ENCODE peak calls at places on chromosomes 4 and X, in ten cellular contexts. L is lower lobe of right lung; B is fibroblast of mammary gland; V is HL-60; D is HepG2; H is Peyer's patch; T is psoas muscle; S is kidney; Z is CD4-positive, CD25-positive, alpha-beta regulatory T cell; P is adipocyte. F is an unnamed sample.
A peak's percentile ranks its signal among the peaks of the same experiment; 100 is the strongest.

GRCh38 chr4:56995525-56995924 is 16.8 kb downstream of the POLR2B start:
- DNase-seq in L (no peak), B (peak; percentile 97), V (no peak), D (no peak), H (no peak), T (peak; percentile 66), S (no peak), Z (no peak), P (peak; percentile 74), F (peak; percentile 73)

GRCh38 chr4:138310991-138311390 is 68.8 kb upstream of the SLC7A11 start:
- DNase-seq in L (no peak), B (peak; percentile 36), V (no peak), D (no peak), H (no peak), T (no peak), S (no peak), Z (no peak), P (peak; percentile 73), F (no peak)

GRCh38 chrX:50723006-50723405 is 91.0 kb downstream of the SHROOM4 start:
- DNase-seq in L (no peak), B (no peak), V (no peak), D (no peak), H (no peak), T (no peak), S (no peak), Z (no peak), P (no peak), F (no peak)

GRCh38 chr4:75643651-75644050 is 13.3 kb upstream of the CDKL2 start:
- DNase-seq in L (no peak), B (no peak), V (no peak), D (no peak), H (no peak), T (no peak), S (no peak), Z (no peak), P (peak; percentile 62), F (no peak)

GRCh38 chrX:136767104-136767941 is 13.4 kb downstream of the ARHGEF6 start:
- DNase-seq in L (peak; percentile 79), B (peak; percentile 49), V (peak; percentile 71), D (peak; percentile 1), H (peak; percentile 56), T (peak; percentile 89), S (peak; percentile 83), Z (peak; percentile 70), P (peak; percentile 65), F (peak; percentile 81)

GRCh38 chr4:188329526-188329925 is 190.3 kb downstream of the TRIML1 start:
- DNase-seq in L (no peak), B (no peak), V (no peak), D (peak; percentile 3), H (no peak), T (no peak), S (no peak), Z (no peak), P (no peak), F (no peak)

GRCh38 chrX:10101269-10101668 is 55.5 kb upstream of the CLCN4 start:
- DNase-seq in L (no peak), B (no peak), V (no peak), D (peak; percentile 92), H (no peak), T (no peak), S (no peak), Z (no peak), P (no peak), F (no peak)

GRCh38 chr4:38178666-38178995 is 218.4 kb downstream of the PTTG2 start:
- DNase-seq in L (no peak), B (no peak), V (no peak), D (no peak), H (no peak), T (no peak), S (no peak), Z (no peak), P (no peak), F (no peak)

GRCh38 chrX:107526141-107526540 is 76.7 kb downstream of the FRMPD3 start:
- DNase-seq in L (no peak), B (no peak), V (no peak), D (no peak), H (no peak), T (no peak), S (no peak), Z (no peak), P (no peak), F (no peak)

GRCh38 chrX:370244-370962 is 16.3 kb downstream of the PPP2R3B start:
- DNase-seq in L (no peak), B (no peak), V (no peak), D (no peak), H (no peak), T (peak; percentile 91), S (peak; percentile 58), Z (no peak), P (no peak), F (no peak)

GRCh38 chr4:68451246-68452211 is 4.3 kb downstream of the TMPRSS11E start:
- DNase-seq in L (no peak), B (no peak), V (no peak), D (no peak), H (no peak), T (no peak), S (no peak), Z (peak; percentile 12), P (no peak), F (no peak)

GRCh38 chrX:9197231-9197630 is 163.3 kb upstream of the FAM9B start:
- DNase-seq in L (no peak), B (peak; percentile 71), V (no peak), D (no peak), H (no peak), T (no peak), S (no peak), Z (no peak), P (peak; percentile 28), F (no peak)

DNA sequence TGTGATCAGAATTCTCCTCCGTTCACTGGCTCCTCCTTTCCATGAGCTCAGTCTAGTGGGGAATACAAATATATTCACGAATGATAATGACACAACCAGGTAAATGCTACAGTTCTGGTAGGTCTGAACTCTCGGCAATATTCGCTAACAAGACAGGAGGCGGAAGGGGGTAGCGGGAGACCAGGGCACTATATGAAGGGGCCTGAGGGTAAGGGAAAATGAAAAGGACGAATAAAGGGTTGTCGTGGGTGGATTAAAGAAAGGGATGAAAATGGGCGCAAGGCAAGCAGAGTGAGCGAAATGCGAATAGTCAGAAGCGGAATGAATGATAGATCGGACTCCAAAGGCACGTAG is 743 bp downstream of the NKAP start:
- DNase-seq in L (no peak), B (no peak), V (no peak), D (peak; percentile 9), H (no peak), T (no peak), S (no peak), Z (no peak), P (peak; percentile 42), F (no peak)
- H3K4me3 ChIP-seq in L (peak overlapping the region; percentile 76), B (peak overlapping the region; percentile 62), V (peak overlapping the region; percentile 77), D (peak overlapping the region; percentile 76), H (peak overlapping the region; percentile 87), T (peak overlapping the region; percentile 71), S (peak overlapping the region; percentile 80), Z (peak overlapping the region; percentile 90), P (peak overlapping the region; percentile 90), F (peak overlapping the region; percentile 74)

GRCh38 chr4:7753931-7754465 is 185.7 kb downstream of the AFAP1 start:
- DNase-seq in L (no peak), B (no peak), V (no peak), D (no peak), H (no peak), T (no peak), S (no peak), Z (no peak), P (no peak), F (no peak)
- H3K4me3 ChIP-seq in L (no peak overlapping the region), B (no peak overlapping the region), V (no peak overlapping the region), D (no peak overlapping the region), H (no peak overlapping the region), T (no peak overlapping the region), S (no peak overlapping the region), Z (no peak overlapping the region), P (no peak overlapping the region), F (no peak overlapping the region)

GRCh38 chr4:40199999-40200880 is 3.4 kb downstream of the RHOH start:
- DNase-seq in L (no peak), B (peak; percentile 54), V (peak; percentile 89), D (no peak), H (no peak), T (no peak), S (peak; percentile 77), Z (peak; percentile 92), P (no peak), F (no peak)

GRCh38 chr4:40199179-40199670 is 2.4 kb downstream of the RHOH start:
- DNase-seq in L (no peak), B (no peak), V (no peak), D (no peak), H (no peak), T (no peak), S (no peak), Z (peak; percentile 69), P (no peak), F (no peak)

GRCh38 chr4:40196260-40196659 is 571 bp upstream of the RHOH start:
- DNase-seq in L (no peak), B (no peak), V (no peak), D (no peak), H (no peak), T (no peak), S (no peak), Z (no peak), P (no peak), F (no peak)

GRCh38 chr4:40196724-40197281 is at the start of gene RHOH:
- DNase-seq in L (no peak), B (no peak), V (peak; percentile 18), D (no peak), H (no peak), T (no peak), S (no peak), Z (peak; percentile 93), P (no peak), F (no peak)

DNA sequence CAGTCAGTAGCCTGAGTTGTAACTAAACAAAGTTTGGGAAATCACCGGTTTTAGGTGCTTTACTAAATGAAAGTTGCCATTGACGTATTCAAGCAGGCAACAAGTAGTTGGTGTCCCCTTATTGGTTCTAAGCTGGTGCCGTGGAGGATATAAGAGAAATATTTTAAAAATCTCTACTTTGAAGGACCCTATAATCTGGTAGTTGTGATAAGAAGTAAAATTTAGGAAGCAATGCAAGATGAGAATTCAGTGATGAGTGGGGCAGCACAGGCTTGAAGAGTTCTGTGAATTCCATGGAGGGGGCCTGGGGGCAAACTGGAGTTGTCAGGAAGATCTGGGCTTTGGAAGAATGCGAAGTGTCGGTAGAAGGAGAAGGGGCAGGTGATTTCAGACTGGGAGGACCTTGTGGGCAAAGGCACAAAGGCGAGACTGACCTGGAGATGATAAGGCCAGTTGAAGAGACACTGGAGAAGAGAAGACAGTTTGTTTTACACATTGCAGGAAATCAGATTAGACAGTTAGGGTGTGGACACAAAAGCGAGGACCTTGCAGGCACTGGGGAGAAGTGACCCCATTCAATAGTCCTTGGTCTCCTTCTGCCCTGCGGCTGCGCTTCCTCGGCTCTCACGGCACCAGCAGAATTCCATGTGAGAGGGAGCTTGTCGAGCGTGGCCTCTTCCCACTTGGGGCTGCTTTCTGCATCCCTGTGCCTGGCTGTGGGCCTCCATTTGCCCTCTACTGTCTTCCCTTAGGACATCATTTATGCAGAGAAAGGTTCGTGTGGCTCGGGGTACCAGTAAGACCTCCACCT is 1.3 kb downstream of the RHOH start:
- DNase-seq in L (no peak), B (no peak), V (no peak), D (no peak), H (no peak), T (no peak), S (no peak), Z (peak; percentile 74), P (no peak), F (no peak)
- H3K4me3 ChIP-seq in L (peak overlapping the region; percentile 46), B (no peak overlapping the region), V (no peak overlapping the region), D (no peak overlapping the region), H (peak overlapping the region; percentile 44), T (peak overlapping the region; percentile 32), S (no peak overlapping the region), Z (peak overlapping the region; percentile 97), P (no peak overlapping the region), F (no peak overlapping the region)

GRCh38 chr4:153538408-153539057 is 72.4 kb downstream of the TMEM131L start:
- DNase-seq in L (no peak), B (peak; percentile 35), V (no peak), D (no peak), H (no peak), T (peak; percentile 69), S (no peak), Z (no peak), P (no peak), F (no peak)
- H3K4me3 ChIP-seq in L (peak overlapping the region; percentile 33), B (peak overlapping the region; percentile 1), V (no peak overlapping the region), D (no peak overlapping the region), H (peak overlapping the region; percentile 28), T (peak overlapping the region; percentile 50), S (peak overlapping the region; percentile 1), Z (no peak overlapping the region), P (peak overlapping the region; percentile 53), F (peak overlapping the region; percentile 50)

F was measured in ascending aorta.